ENCODE peak calls at places on chromosome 22, in seven cellular contexts. One of them, this sample, is unnamed. For H3K27me3, the result is how much of the 10 kb centered on the place peaks cover.

GRCh38 chr22:39653787-39654077 is 83.2 kb downstream of the CACNA1I start:
- DNase-seq in H9: no peak
- DNase-seq in mesenchymal stem cell: no peak
- DNase-seq in mesendoderm: no peak
- DNase-seq in neuronal stem cell: no peak
- DNase-seq in H1: no peak
- DNase-seq in trophoblast cell: no peak
- DNase-seq in this sample: no peak

GRCh38 chr22:50530280-50530856 is 556 bp upstream of the TYMP start:
- DNase-seq in H9: peak
- DNase-seq in mesenchymal stem cell: peak
- DNase-seq in mesendoderm: no peak
- DNase-seq in neuronal stem cell: no peak
- DNase-seq in H1: no peak
- DNase-seq in trophoblast cell: peak
- DNase-seq in this sample: peak

GRCh38 chr22:35328472-35328885 is 28.8 kb downstream of the TOM1 start:
- DNase-seq in H9: no peak
- DNase-seq in mesenchymal stem cell: no peak
- DNase-seq in mesendoderm: no peak
- DNase-seq in neuronal stem cell: no peak
- DNase-seq in H1: no peak
- DNase-seq in trophoblast cell: no peak
- DNase-seq in this sample: no peak

GRCh38 chr22:16807109-16807508 is 18.1 kb downstream of the XKR3 start:
- DNase-seq in H9: no peak
- DNase-seq in mesenchymal stem cell: no peak
- DNase-seq in mesendoderm: no peak
- DNase-seq in neuronal stem cell: no peak
- DNase-seq in H1: no peak
- DNase-seq in trophoblast cell: no peak
- DNase-seq in this sample: no peak

GRCh38 chr22:49048591-49048990 is 779.1 kb downstream of the BRD1 start:
- DNase-seq in H9: no peak
- DNase-seq in mesenchymal stem cell: no peak
- DNase-seq in mesendoderm: no peak
- DNase-seq in neuronal stem cell: no peak
- DNase-seq in H1: no peak
- DNase-seq in trophoblast cell: no peak
- DNase-seq in this sample: no peak

GRCh38 chr22:21949948-21950347 is 2.7 kb downstream of the PPM1F start:
- DNase-seq in H9: no peak
- DNase-seq in mesenchymal stem cell: no peak
- DNase-seq in mesendoderm: no peak
- DNase-seq in neuronal stem cell: no peak
- DNase-seq in H1: no peak
- DNase-seq in trophoblast cell: no peak
- DNase-seq in this sample: no peak

GRCh38 chr22:28410050-28410816 is 269.4 kb downstream of the TTC28 start:
- DNase-seq in H9: no peak
- DNase-seq in mesenchymal stem cell: peak
- DNase-seq in mesendoderm: peak
- DNase-seq in neuronal stem cell: no peak
- DNase-seq in H1: no peak
- DNase-seq in trophoblast cell: no peak
- DNase-seq in this sample: peak

GRCh38 chr22:49330421-49331222 is 497.1 kb downstream of the BRD1 start:
- DNase-seq in H9: no peak
- DNase-seq in mesenchymal stem cell: no peak
- DNase-seq in mesendoderm: no peak
- DNase-seq in neuronal stem cell: no peak
- DNase-seq in H1: no peak
- DNase-seq in trophoblast cell: no peak
- DNase-seq in this sample: no peak

GRCh38 chr22:40818747-40819662 is at the start of gene SLC25A17:
- DNase-seq in H9: peak
- DNase-seq in mesenchymal stem cell: peak
- DNase-seq in mesendoderm: peak
- DNase-seq in neuronal stem cell: peak
- DNase-seq in H1: peak
- DNase-seq in trophoblast cell: peak
- DNase-seq in this sample: peak

GRCh38 chr22:26579331-26579886 is 10.5 kb downstream of the TPST2 start:
- DNase-seq in H9: no peak
- DNase-seq in mesenchymal stem cell: no peak
- DNase-seq in mesendoderm: no peak
- DNase-seq in neuronal stem cell: no peak
- DNase-seq in H1: no peak
- DNase-seq in trophoblast cell: no peak
- DNase-seq in this sample: no peak

GRCh38 chr22:40703174-40703573 is 23.9 kb downstream of the MCHR1 start:
- DNase-seq in H9: no peak
- DNase-seq in mesenchymal stem cell: no peak
- DNase-seq in mesendoderm: peak
- DNase-seq in neuronal stem cell: no peak
- DNase-seq in H1: no peak
- DNase-seq in trophoblast cell: no peak
- DNase-seq in this sample: no peak

GRCh38 chr22:40690370-40690769 is 11.1 kb downstream of the MCHR1 start:
- DNase-seq in H9: peak
- DNase-seq in mesenchymal stem cell: no peak
- DNase-seq in mesendoderm: no peak
- DNase-seq in neuronal stem cell: no peak
- DNase-seq in H1: no peak
- DNase-seq in trophoblast cell: no peak
- DNase-seq in this sample: no peak

GRCh38 chr22:23282516-23282915 is 102.2 kb downstream of the BCR start:
- DNase-seq in H9: no peak
- DNase-seq in mesenchymal stem cell: no peak
- DNase-seq in mesendoderm: no peak
- DNase-seq in neuronal stem cell: no peak
- DNase-seq in H1: no peak
- DNase-seq in trophoblast cell: no peak
- DNase-seq in this sample: no peak

GRCh38 chr22:28034760-28035401 is 115.8 kb upstream of the PITPNB start:
- DNase-seq in H9: no peak
- DNase-seq in mesenchymal stem cell: peak
- DNase-seq in mesendoderm: no peak
- DNase-seq in neuronal stem cell: no peak
- DNase-seq in H1: no peak
- DNase-seq in trophoblast cell: no peak
- DNase-seq in this sample: peak

GRCh38 chr22:47111626-47112373 is 349.4 kb downstream of the TBC1D22A start:
- DNase-seq in H9: peak
- DNase-seq in mesenchymal stem cell: no peak
- DNase-seq in mesendoderm: no peak
- DNase-seq in neuronal stem cell: no peak
- DNase-seq in H1: no peak
- DNase-seq in trophoblast cell: no peak
- DNase-seq in this sample: no peak

GRCh38 chr22:41971431-41971830 is 2.2 kb downstream of the SEPTIN3 start:
- DNase-seq in H9: no peak
- DNase-seq in mesenchymal stem cell: no peak
- DNase-seq in mesendoderm: no peak
- DNase-seq in neuronal stem cell: no peak
- DNase-seq in H1: no peak
- DNase-seq in trophoblast cell: no peak
- DNase-seq in this sample: no peak

GRCh38 chr22:41966607-41967240 is 2.5 kb upstream of the SEPTIN3 start:
- DNase-seq in H9: peak
- DNase-seq in mesenchymal stem cell: peak
- DNase-seq in mesendoderm: peak
- DNase-seq in neuronal stem cell: no peak
- DNase-seq in H1: no peak
- DNase-seq in trophoblast cell: peak
- DNase-seq in this sample: peak

GRCh38 chr22:41968601-41969000 is 642 bp upstream of the SEPTIN3 start:
- DNase-seq in H9: no peak
- DNase-seq in mesenchymal stem cell: no peak
- DNase-seq in mesendoderm: no peak
- DNase-seq in neuronal stem cell: no peak
- DNase-seq in H1: no peak
- DNase-seq in trophoblast cell: peak
- DNase-seq in this sample: peak

GRCh38 chr22:41966225-41966606 is 3.0 kb upstream of the SEPTIN3 start:
- DNase-seq in H9: no peak
- DNase-seq in mesenchymal stem cell: no peak
- DNase-seq in mesendoderm: no peak
- DNase-seq in neuronal stem cell: no peak
- DNase-seq in H1: no peak
- DNase-seq in trophoblast cell: no peak
- DNase-seq in this sample: no peak

GRCh38 chr22:41969110-41969646 is at the start of gene SEPTIN3:
- DNase-seq in H9: no peak
- DNase-seq in mesenchymal stem cell: no peak
- DNase-seq in mesendoderm: no peak
- DNase-seq in neuronal stem cell: no peak
- DNase-seq in H1: no peak
- DNase-seq in trophoblast cell: no peak
- DNase-seq in this sample: no peak
- H3K27me3 ChIP-seq in H9: under half
- H3K27me3 ChIP-seq in mesenchymal stem cell: half or more
- H3K27me3 ChIP-seq in mesendoderm: under half
- H3K27me3 ChIP-seq in neuronal stem cell: under half
- H3K27me3 ChIP-seq in H1: under half
- H3K27me3 ChIP-seq in trophoblast cell: under half
- H3K27me3 ChIP-seq in this sample: under half

GRCh38 chr22:19549428-19549827 is 25.2 kb upstream of the CLDN5 start:
- DNase-seq in H9: no peak
- DNase-seq in mesenchymal stem cell: no peak
- DNase-seq in mesendoderm: no peak
- DNase-seq in neuronal stem cell: no peak
- DNase-seq in H1: no peak
- DNase-seq in trophoblast cell: no peak
- DNase-seq in this sample: no peak
- H3K18ac ChIP-seq in H9: no peak
- H3K18ac ChIP-seq in mesenchymal stem cell: no peak
- H3K18ac ChIP-seq in mesendoderm: no peak
- H3K18ac ChIP-seq in neuronal stem cell: no peak
- H3K18ac ChIP-seq in H1: no peak
- H3K18ac ChIP-seq in trophoblast cell: no peak
- H3K18ac ChIP-seq in this sample: no peak

GRCh38 chr22:29801796-29802195 is 34.6 kb downstream of the UQCR10 start:
- DNase-seq in H9: no peak
- DNase-seq in mesenchymal stem cell: no peak
- DNase-seq in mesendoderm: no peak
- DNase-seq in neuronal stem cell: no peak
- DNase-seq in H1: no peak
- DNase-seq in trophoblast cell: no peak
- DNase-seq in this sample: no peak
- H3K27me3 ChIP-seq in H9: under half
- H3K27me3 ChIP-seq in mesenchymal stem cell: under half
- H3K27me3 ChIP-seq in mesendoderm: under half
- H3K27me3 ChIP-seq in neuronal stem cell: under half
- H3K27me3 ChIP-seq in H1: under half
- H3K27me3 ChIP-seq in trophoblast cell: under half
- H3K27me3 ChIP-seq in this sample: under half

GRCh38 chr22:37455896-37456295 is 28.6 kb upstream of the ELFN2 start:
- DNase-seq in H9: no peak
- DNase-seq in mesenchymal stem cell: peak
- DNase-seq in mesendoderm: no peak
- DNase-seq in neuronal stem cell: no peak
- DNase-seq in H1: no peak
- DNase-seq in trophoblast cell: no peak
- DNase-seq in this sample: peak

GRCh38 chr22:37457093-37457893 is 28.9 kb downstream of the MFNG start:
- DNase-seq in H9: peak
- DNase-seq in mesenchymal stem cell: peak
- DNase-seq in mesendoderm: peak
- DNase-seq in neuronal stem cell: peak
- DNase-seq in H1: peak
- DNase-seq in trophoblast cell: peak
- DNase-seq in this sample: peak

GRCh38 chr22:37456351-37456750 is 29.1 kb upstream of the ELFN2 start:
- DNase-seq in H9: no peak
- DNase-seq in mesenchymal stem cell: no peak
- DNase-seq in mesendoderm: no peak
- DNase-seq in neuronal stem cell: no peak
- DNase-seq in H1: no peak
- DNase-seq in trophoblast cell: no peak
- DNase-seq in this sample: no peak

GRCh38 chr22:37453696-37454095 is 26.4 kb upstream of the ELFN2 start:
- DNase-seq in H9: no peak
- DNase-seq in mesenchymal stem cell: no peak
- DNase-seq in mesendoderm: no peak
- DNase-seq in neuronal stem cell: no peak
- DNase-seq in H1: no peak
- DNase-seq in trophoblast cell: no peak
- DNase-seq in this sample: no peak

GRCh38 chr22:37454857-37455686 is 27.8 kb upstream of the ELFN2 start:
- DNase-seq in H9: no peak
- DNase-seq in mesenchymal stem cell: peak
- DNase-seq in mesendoderm: peak
- DNase-seq in neuronal stem cell: no peak
- DNase-seq in H1: no peak
- DNase-seq in trophoblast cell: peak
- DNase-seq in this sample: peak
- H3K18ac ChIP-seq in H9: no peak
- H3K18ac ChIP-seq in mesenchymal stem cell: peak
- H3K18ac ChIP-seq in mesendoderm: no peak
- H3K18ac ChIP-seq in neuronal stem cell: peak
- H3K18ac ChIP-seq in H1: no peak
- H3K18ac ChIP-seq in trophoblast cell: no peak
- H3K18ac ChIP-seq in this sample: peak

GRCh38 chr22:45882881-45883810 is 93.8 kb downstream of the WNT7B start:
- DNase-seq in H9: peak
- DNase-seq in mesenchymal stem cell: no peak
- DNase-seq in mesendoderm: no peak
- DNase-seq in neuronal stem cell: no peak
- DNase-seq in H1: no peak
- DNase-seq in trophoblast cell: no peak
- DNase-seq in this sample: no peak
- H3K27me3 ChIP-seq in H9: under half
- H3K27me3 ChIP-seq in mesenchymal stem cell: half or more
- H3K27me3 ChIP-seq in mesendoderm: under half
- H3K27me3 ChIP-seq in neuronal stem cell: under half
- H3K27me3 ChIP-seq in H1: under half
- H3K27me3 ChIP-seq in trophoblast cell: under half
- H3K27me3 ChIP-seq in this sample: half or more

DNA sequence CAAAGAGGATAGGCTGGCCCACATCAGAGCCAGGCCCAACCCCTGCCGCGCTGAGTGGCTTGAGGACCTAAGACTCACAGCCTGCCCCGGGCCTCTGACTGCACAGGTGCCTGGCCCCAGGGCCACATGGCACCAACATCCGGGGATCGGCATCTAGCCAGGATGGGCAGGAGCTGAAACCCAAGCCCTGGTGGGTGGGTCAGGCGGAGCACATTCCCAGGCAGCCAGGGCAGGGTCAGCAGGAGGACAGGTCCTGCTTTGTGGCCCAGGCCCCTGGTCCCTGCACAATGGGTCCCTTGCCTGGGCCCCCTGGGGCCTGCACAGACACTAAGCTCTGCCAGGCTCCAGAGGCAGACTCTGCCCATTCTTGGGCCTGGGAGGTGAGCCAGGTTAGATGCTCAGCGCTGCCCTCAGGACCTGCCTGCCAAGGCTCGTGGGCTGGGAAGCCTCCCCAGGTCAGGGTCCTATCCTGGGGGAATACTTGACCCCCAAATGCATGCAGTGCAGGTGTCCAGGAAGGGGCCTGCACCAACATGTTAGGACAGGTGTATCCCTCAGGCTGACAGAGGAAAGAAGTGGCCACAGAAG is 33.5 kb downstream of the ARVCF start:
- DNase-seq in H9: no peak
- DNase-seq in mesenchymal stem cell: no peak
- DNase-seq in mesendoderm: no peak
- DNase-seq in neuronal stem cell: no peak
- DNase-seq in H1: no peak
- DNase-seq in trophoblast cell: no peak
- DNase-seq in this sample: no peak
- H3K18ac ChIP-seq in H9: no peak
- H3K18ac ChIP-seq in mesenchymal stem cell: no peak
- H3K18ac ChIP-seq in mesendoderm: no peak
- H3K18ac ChIP-seq in neuronal stem cell: no peak
- H3K18ac ChIP-seq in H1: no peak
- H3K18ac ChIP-seq in trophoblast cell: no peak
- H3K18ac ChIP-seq in this sample: no peak